ENCODE peak calls at places on chromosomes 2 and 18, in six cellular contexts. R, X, W, L, J and H are unnamed samples.
A peak's percentile ranks its signal among the peaks of the same experiment; 100 is the strongest.

GRCh38 chr18:35982404-35983114 is 10.1 kb downstream of the RMP24 start:
- DNase-seq in R (peak; percentile 58), X (no peak), W (no peak), L (no peak), J (no peak), H (no peak)

GRCh38 chr2:127632592-127633489 is 13.1 kb upstream of the GPR17 start:
- DNase-seq in R (no peak), X (no peak), W (no peak), L (no peak), J (no peak), H (no peak)

GRCh38 chr2:74573747-74574562 is 19.4 kb downstream of the DOK1 start:
- DNase-seq in R (peak; percentile 76), X (no peak), W (no peak), L (no peak), J (no peak), H (no peak)

GRCh38 chr2:218885981-218886447 is 5.4 kb downstream of the WNT10A start:
- DNase-seq in R (no peak), X (no peak), W (no peak), L (no peak), J (no peak), H (no peak)

GRCh38 chr2:16493788-16494187 is 171.8 kb downstream of the CYRIA start:
- DNase-seq in R (no peak), X (no peak), W (no peak), L (no peak), J (no peak), H (no peak)

GRCh38 chr2:221310720-221311119 is 261.4 kb downstream of the EPHA4 start:
- DNase-seq in R (no peak), X (no peak), W (no peak), L (no peak), J (no peak), H (no peak)

GRCh38 chr2:132489150-132489549 is 72.5 kb downstream of the GPR39 start:
- DNase-seq in R (peak; percentile 50), X (no peak), W (peak; percentile 11), L (no peak), J (peak; percentile 25), H (peak; percentile 16)

GRCh38 chr18:76835380-76835779 is 13.0 kb downstream of the ZNF236 start:
- DNase-seq in R (no peak), X (no peak), W (no peak), L (no peak), J (no peak), H (no peak)

GRCh38 chr18:20966795-20967194 is 144.8 kb downstream of the ROCK1 start:
- DNase-seq in R (no peak), X (no peak), W (no peak), L (no peak), J (no peak), H (no peak)

GRCh38 chr18:10169064-10169562 is 255.3 kb downstream of the VAPA start:
- DNase-seq in R (peak; percentile 46), X (no peak), W (peak; percentile 46), L (no peak), J (no peak), H (no peak)

GRCh38 chr2:224946911-224947310 is 95.4 kb downstream of the DOCK10 start:
- DNase-seq in R (peak; percentile 90), X (no peak), W (no peak), L (no peak), J (no peak), H (no peak)

GRCh38 chr18:45056907-45057306 is 376.2 kb downstream of the SETBP1 start:
- DNase-seq in R (peak; percentile 12), X (no peak), W (no peak), L (no peak), J (no peak), H (no peak)

GRCh38 chr2:46002947-46003346 is 294.3 kb upstream of the EPAS1 start:
- DNase-seq in R (no peak), X (no peak), W (no peak), L (no peak), J (no peak), H (no peak)

GRCh38 chr18:37778417-37779165 is 213.0 kb upstream of the CELF4 start:
- DNase-seq in R (peak; percentile 65), X (peak; percentile 62), W (peak; percentile 67), L (no peak), J (peak; percentile 62), H (peak; percentile 45)

GRCh38 chr2:121649652-121650553 is 641 bp upstream of the CLASP1 start:
- DNase-seq in R (peak; percentile 88), X (peak; percentile 87), W (peak; percentile 90), L (peak; percentile 86), J (peak; percentile 89), H (peak; percentile 88)
- H3K4me1 ChIP-seq in R (peaks cover 20% of the 10 kb centered on the region), X (peaks cover 37% of the 10 kb centered on the region), W (peaks cover 37% of the 10 kb centered on the region), L (peaks cover 12% of the 10 kb centered on the region), J (peaks cover 22% of the 10 kb centered on the region), H (peaks cover 79% of the 10 kb centered on the region)

GRCh38 chr18:51911582-51911981 is 428.4 kb upstream of the DCC start:
- DNase-seq in R (no peak), X (no peak), W (no peak), L (no peak), J (no peak), H (no peak)

GRCh38 chr18:51908598-51908944 is 431.4 kb upstream of the DCC start:
- DNase-seq in R (no peak), X (no peak), W (no peak), L (no peak), J (no peak), H (no peak)

GRCh38 chr18:51907687-51908597 is 432.1 kb upstream of the DCC start:
- DNase-seq in R (no peak), X (peak; percentile 16), W (no peak), L (no peak), J (no peak), H (no peak)
- H3K9me3 ChIP-seq in R (no peaks in the 10 kb centered on the region), X (no peaks in the 10 kb centered on the region), W (no peaks in the 10 kb centered on the region), L (no peaks in the 10 kb centered on the region), J (no peaks in the 10 kb centered on the region), H (no peaks in the 10 kb centered on the region)

GRCh38 chr2:11371099-11371937 is 26.9 kb upstream of the ROCK2 start:
- DNase-seq in R (peak; percentile 8), X (no peak), W (no peak), L (no peak), J (no peak), H (no peak)
- H3K4me1 ChIP-seq in R (peaks cover 9% of the 10 kb centered on the region), X (peaks cover 28% of the 10 kb centered on the region), W (peaks cover 17% of the 10 kb centered on the region), L (peaks cover 21% of the 10 kb centered on the region), J (peaks cover 40% of the 10 kb centered on the region), H (peaks cover 49% of the 10 kb centered on the region)

GRCh38 chr2:774436-774835 is 97.2 kb upstream of the TMEM18 start:
- DNase-seq in R (no peak), X (no peak), W (no peak), L (no peak), J (no peak), H (no peak)

GRCh38 chr2:776517-776916 is 99.3 kb upstream of the TMEM18 start:
- DNase-seq in R (no peak), X (no peak), W (no peak), L (no peak), J (no peak), H (no peak)

GRCh38 chr2:777051-777450 is 99.8 kb upstream of the TMEM18 start:
- DNase-seq in R (no peak), X (no peak), W (no peak), L (peak; percentile 42), J (no peak), H (no peak)

GRCh38 chr2:777546-777945 is 100.3 kb upstream of the TMEM18 start:
- DNase-seq in R (no peak), X (no peak), W (no peak), L (no peak), J (no peak), H (no peak)

GRCh38 chr2:776038-776437 is 98.8 kb upstream of the TMEM18 start:
- DNase-seq in R (no peak), X (no peak), W (no peak), L (no peak), J (no peak), H (no peak)
- H3K9me3 ChIP-seq in R (no peaks in the 10 kb centered on the region), X (no peaks in the 10 kb centered on the region), W (no peaks in the 10 kb centered on the region), L (no peaks in the 10 kb centered on the region), J (no peaks in the 10 kb centered on the region), H (no peaks in the 10 kb centered on the region)

GRCh38 chr2:237546040-237546875 is 20.1 kb upstream of the PRLH start:
- DNase-seq in R (no peak), X (no peak), W (no peak), L (no peak), J (no peak), H (no peak)
- H3K4me1 ChIP-seq in R (no peaks in the 10 kb centered on the region), X (no peaks in the 10 kb centered on the region), W (peaks cover 3% of the 10 kb centered on the region), L (no peaks in the 10 kb centered on the region), J (peaks cover under 1% of the 10 kb centered on the region), H (peaks cover 3% of the 10 kb centered on the region)

DNA sequence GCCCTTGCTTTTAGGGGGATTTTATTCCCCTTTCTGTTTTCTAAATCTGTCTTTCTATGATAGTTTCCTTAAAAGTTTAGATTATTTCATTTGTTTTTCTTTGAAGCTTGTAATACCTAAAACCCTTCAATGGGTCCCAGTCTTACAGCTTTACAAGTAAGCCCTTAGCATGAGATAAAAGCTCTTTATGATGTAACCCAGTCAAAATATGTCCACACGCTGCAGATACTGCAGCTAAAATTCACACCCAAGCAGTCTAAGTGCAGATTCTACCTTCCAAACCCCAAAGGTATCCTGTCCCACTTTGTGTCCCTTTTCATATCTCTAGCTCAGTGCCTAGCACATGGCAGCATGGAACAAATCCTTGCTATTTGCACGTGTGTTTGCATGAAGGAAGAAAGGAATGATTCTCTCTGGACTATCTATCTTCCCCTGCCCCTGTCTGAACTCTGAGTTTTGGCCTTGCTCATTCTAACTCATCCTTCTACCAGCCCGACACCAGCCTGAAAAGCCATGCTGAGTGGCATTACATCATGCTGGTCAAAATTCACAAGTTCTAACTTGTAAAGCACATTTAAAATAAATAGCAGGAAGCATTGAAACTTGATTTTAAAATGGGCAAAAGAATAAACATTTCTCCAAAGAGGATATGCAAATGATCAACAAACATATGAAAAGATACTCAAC is 623.2 kb downstream of the IRS1 start:
- DNase-seq in R (no peak), X (no peak), W (no peak), L (no peak), J (no peak), H (no peak)
- H3K9me3 ChIP-seq in R (peaks cover 12% of the 10 kb centered on the region), X (no peaks in the 10 kb centered on the region), W (no peaks in the 10 kb centered on the region), L (peaks cover 12% of the 10 kb centered on the region), J (no peaks in the 10 kb centered on the region), H (peaks cover 36% of the 10 kb centered on the region)

GRCh38 chr2:11363868-11364564 is 19.6 kb upstream of the ROCK2 start:
- DNase-seq in R (no peak), X (no peak), W (no peak), L (no peak), J (no peak), H (no peak)
- H3K4me1 ChIP-seq in R (peaks cover 3% of the 10 kb centered on the region), X (peaks cover 14% of the 10 kb centered on the region), W (no peaks in the 10 kb centered on the region), L (no peaks in the 10 kb centered on the region), J (peaks cover 10% of the 10 kb centered on the region), H (peaks cover 21% of the 10 kb centered on the region)

GRCh38 chr2:102313025-102313424 is 1.7 kb downstream of the IL1RL1 start:
- DNase-seq in R (peak; percentile 91), X (no peak), W (no peak), L (no peak), J (no peak), H (no peak)

GRCh38 chr2:102306125-102306524 is 5.2 kb upstream of the IL1RL1 start:
- DNase-seq in R (no peak), X (no peak), W (no peak), L (no peak), J (no peak), H (no peak)

GRCh38 chr2:102315850-102316370 is 4.5 kb downstream of the IL1RL1 start:
- DNase-seq in R (no peak), X (no peak), W (no peak), L (no peak), J (no peak), H (no peak)

GRCh38 chr2:102313950-102314349 is 2.6 kb downstream of the IL1RL1 start:
- DNase-seq in R (peak; percentile 58), X (no peak), W (no peak), L (no peak), J (no peak), H (no peak)

GRCh38 chr2:102310964-102311640 is at the start of gene IL1RL1:
- DNase-seq in R (no peak), X (no peak), W (no peak), L (no peak), J (no peak), H (no peak)
- H3K9me3 ChIP-seq in R (no peaks in the 10 kb centered on the region), X (no peaks in the 10 kb centered on the region), W (no peaks in the 10 kb centered on the region), L (no peaks in the 10 kb centered on the region), J (no peaks in the 10 kb centered on the region), H (no peaks in the 10 kb centered on the region)